ENCODE peak calls at places on chromosomes 3 and 15, in four cellular contexts. O is WERI-Rb-1, U is tibial artery, N is coronary artery. M is an unnamed sample.

GRCh38 chr3:17179381-17180205 is 294.8 kb downstream of the PLCL2 start:
- DNase-seq in O (peak; percentile 30), U (no peak), N (no peak), M (no peak)

GRCh38 chr15:84598993-84599392 is 1.8 kb upstream of the ZSCAN2 start:
- DNase-seq in O (peak; percentile 59), U (no peak), N (no peak), M (peak; percentile 78)

GRCh38 chr3:128879991-128880390 is 571 bp downstream of the ACAD9 start:
- DNase-seq in O (no peak), U (no peak), N (no peak), M (no peak)

GRCh38 chr3:44958406-44958805 is 17.6 kb downstream of the ZDHHC3 start:
- DNase-seq in O (no peak), U (no peak), N (no peak), M (no peak)

GRCh38 chr3:182631183-182632076 is 161.9 kb upstream of the ATP11B start:
- DNase-seq in O (no peak), U (no peak), N (no peak), M (no peak)

GRCh38 chr15:40010681-40011080 is 28.3 kb downstream of the SRP14 start:
- DNase-seq in O (no peak), U (no peak), N (no peak), M (no peak)

GRCh38 chr3:114558271-114558670 is 264.4 kb downstream of the TIGIT start:
- DNase-seq in O (no peak), U (no peak), N (no peak), M (no peak)

GRCh38 chr15:90002428-90002844 is 1.3 kb downstream of the ZNF710 start:
- DNase-seq in O (peak; percentile 43), U (peak; percentile 77), N (no peak), M (no peak)

GRCh38 chr3:161863775-161864174 is 367.2 kb downstream of the OTOL1 start:
- DNase-seq in O (no peak), U (no peak), N (no peak), M (no peak)

GRCh38 chr3:4474683-4475490 is 7.8 kb upstream of the SUMF1 start:
- DNase-seq in O (no peak), U (peak; percentile 88), N (peak; percentile 83), M (no peak)

GRCh38 chr3:189572249-189572648 is 58.9 kb upstream of the TP63 start:
- DNase-seq in O (no peak), U (no peak), N (no peak), M (no peak)

GRCh38 chr3:121648219-121648958 is 12.3 kb downstream of the HCLS1 start:
- DNase-seq in O (no peak), U (no peak), N (no peak), M (no peak)

GRCh38 chr15:25055356-25056068 is 100.7 kb downstream of the SNRPN start:
- DNase-seq in O (no peak), U (peak; percentile 29), N (no peak), M (no peak)
- H3K4me3 ChIP-seq in O (no peak overlapping the region), U (no peak overlapping the region), N (peak overlapping the region; percentile 38), M (no peak overlapping the region)

GRCh38 chr3:104523136-104523535 is 843.6 kb upstream of the ALCAM start:
- DNase-seq in O (no peak), U (no peak), N (no peak), M (no peak)

GRCh38 chr3:104530934-104531333 is 835.8 kb upstream of the ALCAM start:
- DNase-seq in O (no peak), U (no peak), N (no peak), M (no peak)

GRCh38 chr3:104521606-104522336 is 844.9 kb upstream of the ALCAM start:
- DNase-seq in O (no peak), U (no peak), N (no peak), M (no peak)

DNA sequence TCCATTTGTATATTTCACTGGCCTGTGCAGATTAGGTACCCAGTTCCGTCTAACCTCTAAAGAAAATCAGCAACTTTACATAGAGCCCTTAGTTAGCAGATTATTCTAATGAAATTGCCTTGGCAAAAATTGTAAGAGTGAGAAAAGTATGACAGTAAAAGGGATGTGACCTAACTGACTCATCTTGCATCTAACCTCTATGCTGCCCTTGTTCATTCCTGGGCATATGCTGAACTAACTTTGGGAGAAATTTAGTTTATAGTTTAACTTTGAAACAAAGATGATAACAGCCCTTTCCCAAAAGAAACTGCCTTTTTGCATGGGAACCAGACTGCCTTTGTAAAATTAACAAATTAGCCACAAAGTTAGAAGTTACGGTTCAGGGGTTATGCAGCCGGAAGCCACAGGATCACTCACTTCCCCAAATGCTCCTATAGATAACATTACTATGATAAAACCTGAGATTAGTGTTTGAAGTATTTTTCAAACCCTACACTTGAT is 839.8 kb upstream of the ALCAM start:
- DNase-seq in O (no peak), U (no peak), N (no peak), M (no peak)
- H3K4me3 ChIP-seq in O (no peak overlapping the region), U (no peak overlapping the region), N (no peak overlapping the region), M (no peak overlapping the region)

GRCh38 chr3:112498916-112499315 is 356 bp downstream of the BTLA start:
- DNase-seq in O (no peak), U (no peak), N (no peak), M (no peak)
- H3K4me3 ChIP-seq in O (no peak overlapping the region), U (no peak overlapping the region), N (no peak overlapping the region), M (no peak overlapping the region)

GRCh38 chr3:28575100-28575747 is 226.6 kb upstream of the AZI2 start:
- DNase-seq in O (peak; percentile 30), U (peak; percentile 71), N (no peak), M (peak; percentile 81)

GRCh38 chr3:28574036-28574435 is 225.4 kb upstream of the AZI2 start:
- DNase-seq in O (no peak), U (no peak), N (no peak), M (no peak)

GRCh38 chr3:28577941-28578340 is 229.3 kb upstream of the AZI2 start:
- DNase-seq in O (no peak), U (no peak), N (no peak), M (no peak)

GRCh38 chr3:28575748-28576589 is 227.3 kb upstream of the AZI2 start:
- DNase-seq in O (peak; percentile 49), U (peak; percentile 70), N (no peak), M (peak; percentile 81)

GRCh38 chr3:28576590-28577220 is 228.1 kb upstream of the AZI2 start:
- DNase-seq in O (no peak), U (no peak), N (no peak), M (peak; percentile 30)
- H3K4me3 ChIP-seq in O (peak overlapping the region; percentile 55), U (peak overlapping the region; percentile 68), N (peak overlapping the region; percentile 74), M (peak overlapping the region; percentile 64)